ENCODE peak calls at places on chromosome 6, in four cellular contexts. One of them, this sample, is unnamed.

GRCh38 chr6:22727709-22728108 is 158.3 kb downstream of the HDGFL1 start:
- DNase-seq in K562: no peak
- DNase-seq in HepG2: no peak
- DNase-seq in GM12878: no peak
- DNase-seq in this sample: no peak

GRCh38 chr6:145544031-145544430 is 191.3 kb downstream of the EPM2A start:
- DNase-seq in K562: no peak
- DNase-seq in HepG2: no peak
- DNase-seq in GM12878: no peak
- DNase-seq in this sample: no peak

GRCh38 chr6:124512431-124512830 is 449.8 kb upstream of the RNF217 start:
- DNase-seq in K562: no peak
- DNase-seq in HepG2: no peak
- DNase-seq in GM12878: no peak
- DNase-seq in this sample: no peak

GRCh38 chr6:11404845-11405244 is 132.7 kb upstream of the TMEM170B start:
- DNase-seq in K562: no peak
- DNase-seq in HepG2: no peak
- DNase-seq in GM12878: no peak
- DNase-seq in this sample: no peak

GRCh38 chr6:42007286-42007685 is 43.0 kb upstream of the TAF8 start:
- DNase-seq in K562: no peak
- DNase-seq in HepG2: no peak
- DNase-seq in GM12878: no peak
- DNase-seq in this sample: no peak

GRCh38 chr6:21079468-21080048 is 514.0 kb upstream of the SOX4 start:
- DNase-seq in K562: no peak
- DNase-seq in HepG2: no peak
- DNase-seq in GM12878: no peak
- DNase-seq in this sample: no peak

GRCh38 chr6:140744648-140745320 is 1370.3 kb upstream of the CITED2 start:
- DNase-seq in K562: no peak
- DNase-seq in HepG2: no peak
- DNase-seq in GM12878: no peak
- DNase-seq in this sample: no peak

GRCh38 chr6:27791182-27791939 is 120.8 kb downstream of the OR2B2 start:
- DNase-seq in K562: peak
- DNase-seq in HepG2: peak
- DNase-seq in GM12878: no peak
- DNase-seq in this sample: peak

GRCh38 chr6:134464690-134465411 is 146.9 kb upstream of the SGK1 start:
- DNase-seq in K562: no peak
- DNase-seq in HepG2: no peak
- DNase-seq in GM12878: no peak
- DNase-seq in this sample: peak

GRCh38 chr6:21005816-21006553 is 471.7 kb downstream of the CDKAL1 start:
- DNase-seq in K562: no peak
- DNase-seq in HepG2: peak
- DNase-seq in GM12878: peak
- DNase-seq in this sample: no peak

GRCh38 chr6:146315321-146316254 is 228.0 kb upstream of the RAB32 start:
- DNase-seq in K562: no peak
- DNase-seq in HepG2: no peak
- DNase-seq in GM12878: no peak
- DNase-seq in this sample: no peak

GRCh38 chr6:137389150-137389664 is 105.0 kb downstream of the OLIG3 start:
- DNase-seq in K562: no peak
- DNase-seq in HepG2: no peak
- DNase-seq in GM12878: peak
- DNase-seq in this sample: no peak

GRCh38 chr6:142716097-142716496 is 228.9 kb downstream of the HIVEP2 start:
- DNase-seq in K562: no peak
- DNase-seq in HepG2: peak
- DNase-seq in GM12878: no peak
- DNase-seq in this sample: no peak

GRCh38 chr6:56437171-56437900 is 190.0 kb upstream of the COL21A1 start:
- DNase-seq in K562: no peak
- DNase-seq in HepG2: no peak
- DNase-seq in GM12878: no peak
- DNase-seq in this sample: no peak

GRCh38 chr6:149962461-149963211 is 1.1 kb upstream of the ULBP1 start:
- DNase-seq in K562: no peak
- DNase-seq in HepG2: no peak
- DNase-seq in GM12878: no peak
- DNase-seq in this sample: no peak

GRCh38 chr6:46042355-46042999 is 26.8 kb upstream of the CLIC5 start:
- DNase-seq in K562: peak
- DNase-seq in HepG2: peak
- DNase-seq in GM12878: no peak
- DNase-seq in this sample: peak

GRCh38 chr6:44496705-44497369 is 109.3 kb downstream of the CDC5L start:
- DNase-seq in K562: no peak
- DNase-seq in HepG2: no peak
- DNase-seq in GM12878: no peak
- DNase-seq in this sample: no peak

GRCh38 chr6:79646006-79646405 is 14.9 kb downstream of the SH3BGRL2 start:
- DNase-seq in K562: no peak
- DNase-seq in HepG2: no peak
- DNase-seq in GM12878: no peak
- DNase-seq in this sample: no peak

GRCh38 chr6:64520050-64520449 is 884.4 kb downstream of the PHF3 start:
- DNase-seq in K562: no peak
- DNase-seq in HepG2: no peak
- DNase-seq in GM12878: peak
- DNase-seq in this sample: no peak

GRCh38 chr6:109894181-109894580 is 83.9 kb upstream of the GPR6 start:
- DNase-seq in K562: no peak
- DNase-seq in HepG2: no peak
- DNase-seq in GM12878: peak
- DNase-seq in this sample: no peak

GRCh38 chr6:63943826-63944225 is 308.2 kb downstream of the PHF3 start:
- DNase-seq in K562: no peak
- DNase-seq in HepG2: no peak
- DNase-seq in GM12878: no peak
- DNase-seq in this sample: no peak

GRCh38 chr6:142698751-142699150 is 246.2 kb downstream of the HIVEP2 start:
- DNase-seq in K562: no peak
- DNase-seq in HepG2: no peak
- DNase-seq in GM12878: no peak
- DNase-seq in this sample: peak

GRCh38 chr6:53476979-53477378 is 67.9 kb downstream of the GCLC start:
- DNase-seq in K562: no peak
- DNase-seq in HepG2: no peak
- DNase-seq in GM12878: no peak
- DNase-seq in this sample: no peak

GRCh38 chr6:148367418-148368024 is 24.9 kb downstream of the SASH1 start:
- DNase-seq in K562: no peak
- DNase-seq in HepG2: no peak
- DNase-seq in GM12878: no peak
- DNase-seq in this sample: no peak
- TF ChIP-seq TARDBP in K562: no peak
- TF ChIP-seq TARDBP in HepG2: no peak
- TF ChIP-seq TARDBP in GM12878: no peak
- TF ChIP-seq TARDBP in this sample: no peak

GRCh38 chr6:30219244-30219643 is 6.0 kb upstream of the TRIM26 start:
- DNase-seq in K562: no peak
- DNase-seq in HepG2: peak
- DNase-seq in GM12878: peak
- DNase-seq in this sample: peak
- TF ChIP-seq TARDBP in K562: no peak
- TF ChIP-seq TARDBP in HepG2: peak
- TF ChIP-seq TARDBP in GM12878: no peak
- TF ChIP-seq TARDBP in this sample: no peak

GRCh38 chr6:169959129-169960002 is 207.9 kb downstream of the ERMARD start:
- DNase-seq in K562: no peak
- DNase-seq in HepG2: no peak
- DNase-seq in GM12878: no peak
- DNase-seq in this sample: no peak
- TF ChIP-seq TARDBP in K562: no peak
- TF ChIP-seq TARDBP in HepG2: no peak
- TF ChIP-seq TARDBP in GM12878: no peak
- TF ChIP-seq TARDBP in this sample: no peak

GRCh38 chr6:136037246-136037884 is 185.9 kb downstream of the PDE7B start:
- DNase-seq in K562: no peak
- DNase-seq in HepG2: no peak
- DNase-seq in GM12878: no peak
- DNase-seq in this sample: no peak
- TF ChIP-seq TARDBP in K562: no peak
- TF ChIP-seq TARDBP in HepG2: no peak
- TF ChIP-seq TARDBP in GM12878: no peak
- TF ChIP-seq TARDBP in this sample: no peak

DNA sequence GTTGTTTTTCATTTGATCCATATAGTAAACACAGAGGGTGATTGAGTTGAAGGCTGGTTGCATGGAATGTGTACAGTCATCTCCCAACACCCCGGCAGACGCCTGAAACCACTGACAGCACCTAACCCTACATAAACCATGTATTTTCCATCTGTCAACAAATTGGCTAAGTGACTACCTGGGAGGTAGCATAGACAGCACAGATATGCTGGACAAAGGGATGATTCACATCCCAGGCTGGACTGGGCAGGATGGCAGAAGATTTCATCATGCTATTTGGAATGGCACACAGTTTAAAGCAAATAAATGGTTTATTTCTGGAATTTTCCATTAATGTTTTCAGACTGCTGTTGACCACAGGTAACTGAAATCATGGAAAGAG is 4.4 kb upstream of the VIP start:
- DNase-seq in K562: no peak
- DNase-seq in HepG2: peak
- DNase-seq in GM12878: no peak
- DNase-seq in this sample: no peak
- TF ChIP-seq TARDBP in K562: no peak
- TF ChIP-seq TARDBP in HepG2: no peak
- TF ChIP-seq TARDBP in GM12878: no peak
- TF ChIP-seq TARDBP in this sample: no peak

GRCh38 chr6:73969982-73970960 is 274.3 kb downstream of the CD109 start:
- DNase-seq in K562: peak
- DNase-seq in HepG2: peak
- DNase-seq in GM12878: no peak
- DNase-seq in this sample: peak
- TF ChIP-seq TARDBP in K562: no peak
- TF ChIP-seq TARDBP in HepG2: no peak
- TF ChIP-seq TARDBP in GM12878: no peak
- TF ChIP-seq TARDBP in this sample: no peak

GRCh38 chr6:144405173-144405572 is 120.0 kb downstream of the UTRN start:
- DNase-seq in K562: no peak
- DNase-seq in HepG2: no peak
- DNase-seq in GM12878: no peak
- DNase-seq in this sample: no peak
- TF ChIP-seq TARDBP in K562: no peak
- TF ChIP-seq TARDBP in HepG2: no peak
- TF ChIP-seq TARDBP in GM12878: no peak
- TF ChIP-seq TARDBP in this sample: no peak

DNA sequence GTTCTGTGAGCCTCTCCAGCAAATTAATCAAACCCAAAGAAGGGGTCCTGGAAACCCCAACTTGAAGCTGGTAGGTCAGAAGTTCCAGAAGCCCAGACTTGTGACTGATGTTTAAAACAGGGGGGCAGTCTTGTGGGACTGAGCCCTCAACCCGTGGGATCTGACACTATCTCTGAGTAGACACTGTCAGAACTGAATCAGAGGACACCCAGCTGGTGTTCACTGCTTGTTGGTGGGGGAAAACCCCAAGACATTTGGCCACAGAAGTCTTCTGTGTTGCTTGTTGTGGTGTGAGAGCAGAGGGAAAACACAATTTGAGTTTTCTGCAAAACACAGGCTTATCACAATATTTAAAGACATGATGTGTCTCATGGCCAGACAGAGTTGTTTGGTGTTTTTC is 29.9 kb downstream of the KIF13A start:
- DNase-seq in K562: no peak
- DNase-seq in HepG2: no peak
- DNase-seq in GM12878: peak
- DNase-seq in this sample: no peak
- TF ChIP-seq TARDBP in K562: no peak
- TF ChIP-seq TARDBP in HepG2: no peak
- TF ChIP-seq TARDBP in GM12878: no peak
- TF ChIP-seq TARDBP in this sample: no peak

GRCh38 chr6:166496460-166496859 is 90.0 kb downstream of the RAMACL start:
- DNase-seq in K562: no peak
- DNase-seq in HepG2: no peak
- DNase-seq in GM12878: no peak
- DNase-seq in this sample: no peak
- TF ChIP-seq TARDBP in K562: no peak
- TF ChIP-seq TARDBP in HepG2: no peak
- TF ChIP-seq TARDBP in GM12878: no peak
- TF ChIP-seq TARDBP in this sample: no peak

This sample was measured in HEK293T.